ENCODE peak calls at places on chromosomes 6 and 20, in ten cellular contexts. One of them, this sample, is unnamed.

GRCh38 chr20:32390999-32391398 is 32.9 kb downstream of the ASXL1 start:
- DNase-seq in CD4-positive, alpha-beta T cell: no peak
- DNase-seq in astrocyte of the spinal cord: no peak
- DNase-seq in thyroid gland: no peak
- DNase-seq in cardiac fibroblast: peak
- DNase-seq in heart left ventricle: no peak
- DNase-seq in bronchial epithelial cell: peak
- DNase-seq in GM10248: no peak
- DNase-seq in HFF-Myc: no peak
- DNase-seq in Calu3: no peak
- DNase-seq in this sample: no peak

GRCh38 chr6:168333039-168333438 is 13.5 kb upstream of the DACT2 start:
- DNase-seq in heart left ventricle: no peak
- DNase-seq in bronchial epithelial cell: no peak
- DNase-seq in astrocyte of the spinal cord: no peak
- DNase-seq in GM10248: no peak
- DNase-seq in cardiac fibroblast: no peak
- DNase-seq in HFF-Myc: no peak
- DNase-seq in thyroid gland: no peak
- DNase-seq in CD4-positive, alpha-beta T cell: no peak
- DNase-seq in Calu3: peak
- DNase-seq in this sample: no peak

GRCh38 chr6:439681-440167 is 48.2 kb downstream of the IRF4 start:
- DNase-seq in cardiac fibroblast: no peak
- DNase-seq in Calu3: no peak
- DNase-seq in astrocyte of the spinal cord: no peak
- DNase-seq in HFF-Myc: no peak
- DNase-seq in GM10248: no peak
- DNase-seq in bronchial epithelial cell: no peak
- DNase-seq in CD4-positive, alpha-beta T cell: no peak
- DNase-seq in heart left ventricle: peak
- DNase-seq in thyroid gland: no peak
- DNase-seq in this sample: no peak

GRCh38 chr20:34385464-34385863 is 22.4 kb downstream of the ITCH start:
- DNase-seq in cardiac fibroblast: no peak
- DNase-seq in HFF-Myc: no peak
- DNase-seq in GM10248: no peak
- DNase-seq in bronchial epithelial cell: no peak
- DNase-seq in thyroid gland: no peak
- DNase-seq in heart left ventricle: no peak
- DNase-seq in Calu3: no peak
- DNase-seq in astrocyte of the spinal cord: no peak
- DNase-seq in CD4-positive, alpha-beta T cell: no peak
- DNase-seq in this sample: no peak

GRCh38 chr6:11705069-11705468 is 73.5 kb downstream of the ADTRP start:
- DNase-seq in HFF-Myc: no peak
- DNase-seq in bronchial epithelial cell: no peak
- DNase-seq in Calu3: no peak
- DNase-seq in astrocyte of the spinal cord: no peak
- DNase-seq in cardiac fibroblast: no peak
- DNase-seq in heart left ventricle: no peak
- DNase-seq in thyroid gland: no peak
- DNase-seq in GM10248: no peak
- DNase-seq in CD4-positive, alpha-beta T cell: no peak
- DNase-seq in this sample: no peak

GRCh38 chr20:8856668-8857067 is 212.2 kb upstream of the PLCB4 start:
- DNase-seq in cardiac fibroblast: no peak
- DNase-seq in astrocyte of the spinal cord: no peak
- DNase-seq in thyroid gland: no peak
- DNase-seq in bronchial epithelial cell: no peak
- DNase-seq in Calu3: no peak
- DNase-seq in heart left ventricle: no peak
- DNase-seq in HFF-Myc: no peak
- DNase-seq in GM10248: no peak
- DNase-seq in CD4-positive, alpha-beta T cell: no peak
- DNase-seq in this sample: no peak

GRCh38 chr6:99185525-99185924 is 163.9 kb downstream of the FAXC start:
- DNase-seq in CD4-positive, alpha-beta T cell: no peak
- DNase-seq in bronchial epithelial cell: no peak
- DNase-seq in heart left ventricle: no peak
- DNase-seq in Calu3: no peak
- DNase-seq in HFF-Myc: no peak
- DNase-seq in cardiac fibroblast: no peak
- DNase-seq in astrocyte of the spinal cord: no peak
- DNase-seq in GM10248: no peak
- DNase-seq in thyroid gland: no peak
- DNase-seq in this sample: no peak

GRCh38 chr20:46967647-46968046 is 73.0 kb downstream of the EYA2 start:
- DNase-seq in Calu3: no peak
- DNase-seq in bronchial epithelial cell: no peak
- DNase-seq in HFF-Myc: no peak
- DNase-seq in astrocyte of the spinal cord: no peak
- DNase-seq in heart left ventricle: no peak
- DNase-seq in CD4-positive, alpha-beta T cell: no peak
- DNase-seq in cardiac fibroblast: no peak
- DNase-seq in GM10248: no peak
- DNase-seq in thyroid gland: no peak
- DNase-seq in this sample: no peak

GRCh38 chr6:155143610-155144106 is 120.2 kb upstream of the CLDN20 start:
- DNase-seq in CD4-positive, alpha-beta T cell: no peak
- DNase-seq in astrocyte of the spinal cord: no peak
- DNase-seq in heart left ventricle: no peak
- DNase-seq in GM10248: no peak
- DNase-seq in HFF-Myc: no peak
- DNase-seq in bronchial epithelial cell: no peak
- DNase-seq in cardiac fibroblast: peak
- DNase-seq in thyroid gland: no peak
- DNase-seq in Calu3: no peak
- DNase-seq in this sample: no peak

GRCh38 chr6:56863366-56863765 is 91.5 kb upstream of the BEND6 start:
- DNase-seq in CD4-positive, alpha-beta T cell: no peak
- DNase-seq in thyroid gland: no peak
- DNase-seq in HFF-Myc: no peak
- DNase-seq in bronchial epithelial cell: peak
- DNase-seq in heart left ventricle: no peak
- DNase-seq in cardiac fibroblast: peak
- DNase-seq in astrocyte of the spinal cord: peak
- DNase-seq in Calu3: peak
- DNase-seq in GM10248: no peak
- DNase-seq in this sample: no peak

DNA sequence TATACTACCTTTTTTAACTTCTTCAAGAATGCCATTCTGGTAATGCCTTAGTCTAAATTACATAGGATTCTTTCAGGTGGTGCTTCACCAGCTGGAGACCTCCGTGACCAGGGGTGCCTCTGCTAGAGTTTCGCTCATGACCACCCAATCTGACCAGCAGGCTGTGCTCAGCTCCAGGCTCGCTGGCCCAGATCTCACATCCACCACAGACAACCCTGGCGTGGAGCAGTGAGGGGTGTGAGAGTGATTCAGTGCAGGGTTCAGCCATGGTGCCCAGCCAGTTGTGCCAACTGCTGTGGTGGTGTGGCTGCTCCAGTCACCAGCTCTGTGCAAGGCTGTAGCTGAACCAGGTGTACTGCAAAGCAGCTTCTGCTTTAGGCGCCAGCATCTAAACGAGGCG is 198.6 kb downstream of the MMUT start:
- DNase-seq in cardiac fibroblast: no peak
- DNase-seq in Calu3: no peak
- DNase-seq in GM10248: no peak
- DNase-seq in astrocyte of the spinal cord: no peak
- DNase-seq in heart left ventricle: no peak
- DNase-seq in thyroid gland: no peak
- DNase-seq in CD4-positive, alpha-beta T cell: no peak
- DNase-seq in HFF-Myc: no peak
- DNase-seq in bronchial epithelial cell: no peak
- DNase-seq in this sample: no peak
- TF ChIP-seq CTCF in cardiac fibroblast: no peak
- TF ChIP-seq CTCF in Calu3: no peak
- TF ChIP-seq CTCF in GM10248: no peak
- TF ChIP-seq CTCF in astrocyte of the spinal cord: no peak
- TF ChIP-seq CTCF in heart left ventricle: no peak
- TF ChIP-seq CTCF in thyroid gland: no peak
- TF ChIP-seq CTCF in CD4-positive, alpha-beta T cell: no peak
- TF ChIP-seq CTCF in HFF-Myc: no peak
- TF ChIP-seq CTCF in bronchial epithelial cell: no peak
- TF ChIP-seq CTCF in this sample: no peak

GRCh38 chr6:53154071-53154470 is 5.4 kb upstream of the GCM1 start:
- DNase-seq in thyroid gland: no peak
- DNase-seq in HFF-Myc: no peak
- DNase-seq in CD4-positive, alpha-beta T cell: no peak
- DNase-seq in Calu3: no peak
- DNase-seq in GM10248: no peak
- DNase-seq in bronchial epithelial cell: no peak
- DNase-seq in astrocyte of the spinal cord: no peak
- DNase-seq in heart left ventricle: no peak
- DNase-seq in cardiac fibroblast: no peak
- DNase-seq in this sample: no peak

GRCh38 chr6:53148684-53149083 is at the start of gene GCM1:
- DNase-seq in cardiac fibroblast: no peak
- DNase-seq in bronchial epithelial cell: no peak
- DNase-seq in heart left ventricle: no peak
- DNase-seq in HFF-Myc: no peak
- DNase-seq in thyroid gland: no peak
- DNase-seq in CD4-positive, alpha-beta T cell: no peak
- DNase-seq in astrocyte of the spinal cord: no peak
- DNase-seq in GM10248: no peak
- DNase-seq in Calu3: no peak
- DNase-seq in this sample: no peak

GRCh38 chr6:53154794-53155193 is 6.2 kb upstream of the GCM1 start:
- DNase-seq in heart left ventricle: no peak
- DNase-seq in CD4-positive, alpha-beta T cell: no peak
- DNase-seq in Calu3: no peak
- DNase-seq in astrocyte of the spinal cord: no peak
- DNase-seq in bronchial epithelial cell: no peak
- DNase-seq in cardiac fibroblast: peak
- DNase-seq in HFF-Myc: no peak
- DNase-seq in GM10248: no peak
- DNase-seq in thyroid gland: no peak
- DNase-seq in this sample: no peak

GRCh38 chr6:53152576-53152975 is 3.9 kb upstream of the GCM1 start:
- DNase-seq in thyroid gland: no peak
- DNase-seq in GM10248: no peak
- DNase-seq in cardiac fibroblast: no peak
- DNase-seq in HFF-Myc: no peak
- DNase-seq in bronchial epithelial cell: no peak
- DNase-seq in CD4-positive, alpha-beta T cell: no peak
- DNase-seq in astrocyte of the spinal cord: no peak
- DNase-seq in Calu3: no peak
- DNase-seq in heart left ventricle: no peak
- DNase-seq in this sample: no peak

DNA sequence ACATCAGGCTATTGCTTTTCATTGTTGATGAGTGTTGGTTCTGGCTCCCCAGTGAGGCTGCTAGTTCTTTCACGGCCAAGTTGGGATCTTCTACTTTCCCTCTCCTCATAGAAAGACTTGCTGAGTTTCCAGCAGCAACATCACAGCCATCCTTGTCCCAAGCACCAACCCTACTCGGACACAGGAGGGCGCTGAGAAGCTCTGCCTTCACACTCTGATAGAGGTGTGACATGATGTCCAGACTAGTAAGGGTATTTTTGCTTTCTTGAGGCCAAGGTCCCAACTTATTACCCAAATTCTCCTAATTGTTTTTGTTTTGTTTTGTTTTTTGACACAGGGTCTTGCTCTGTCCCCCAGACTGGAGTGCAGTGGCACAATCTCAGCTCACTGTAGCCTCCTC is 3.0 kb upstream of the GCM1 start:
- DNase-seq in thyroid gland: no peak
- DNase-seq in cardiac fibroblast: no peak
- DNase-seq in Calu3: no peak
- DNase-seq in HFF-Myc: no peak
- DNase-seq in astrocyte of the spinal cord: no peak
- DNase-seq in bronchial epithelial cell: no peak
- DNase-seq in heart left ventricle: no peak
- DNase-seq in CD4-positive, alpha-beta T cell: no peak
- DNase-seq in GM10248: peak
- DNase-seq in this sample: no peak
- TF ChIP-seq CTCF in thyroid gland: no peak
- TF ChIP-seq CTCF in cardiac fibroblast: peak
- TF ChIP-seq CTCF in Calu3: no peak
- TF ChIP-seq CTCF in HFF-Myc: peak
- TF ChIP-seq CTCF in astrocyte of the spinal cord: peak
- TF ChIP-seq CTCF in bronchial epithelial cell: peak
- TF ChIP-seq CTCF in heart left ventricle: no peak
- TF ChIP-seq CTCF in CD4-positive, alpha-beta T cell: no peak
- TF ChIP-seq CTCF in GM10248: peak
- TF ChIP-seq CTCF in this sample: peak

GRCh38 chr20:60024801-60025200 is 66.6 kb downstream of the CDH26 start:
- DNase-seq in CD4-positive, alpha-beta T cell: no peak
- DNase-seq in astrocyte of the spinal cord: no peak
- DNase-seq in GM10248: no peak
- DNase-seq in Calu3: no peak
- DNase-seq in thyroid gland: no peak
- DNase-seq in bronchial epithelial cell: no peak
- DNase-seq in cardiac fibroblast: no peak
- DNase-seq in heart left ventricle: no peak
- DNase-seq in HFF-Myc: no peak
- DNase-seq in this sample: no peak
- TF ChIP-seq CTCF in CD4-positive, alpha-beta T cell: no peak
- TF ChIP-seq CTCF in astrocyte of the spinal cord: no peak
- TF ChIP-seq CTCF in GM10248: no peak
- TF ChIP-seq CTCF in Calu3: no peak
- TF ChIP-seq CTCF in thyroid gland: no peak
- TF ChIP-seq CTCF in bronchial epithelial cell: no peak
- TF ChIP-seq CTCF in cardiac fibroblast: no peak
- TF ChIP-seq CTCF in heart left ventricle: no peak
- TF ChIP-seq CTCF in HFF-Myc: no peak
- TF ChIP-seq CTCF in this sample: no peak

DNA sequence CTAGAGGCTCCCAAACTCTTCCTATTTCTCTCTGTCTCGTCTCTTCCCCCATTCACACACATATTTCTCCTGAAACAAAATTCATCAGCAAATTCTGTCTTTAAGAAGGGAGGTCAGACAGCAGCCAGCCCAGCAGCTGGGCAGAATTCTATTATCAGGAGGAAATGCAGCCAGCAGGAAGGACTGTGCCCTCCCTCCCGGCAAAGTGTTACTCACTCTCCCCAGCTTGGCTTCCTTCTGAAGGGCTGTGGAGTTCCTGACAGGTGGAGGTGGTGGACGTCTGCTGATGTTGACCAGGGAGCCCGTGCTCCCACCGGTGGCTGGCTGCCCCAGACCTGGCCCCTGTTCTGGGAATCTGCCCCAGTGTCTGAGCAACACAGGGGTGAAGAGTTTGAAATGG is 37.3 kb downstream of the KCNB1 start:
- DNase-seq in cardiac fibroblast: no peak
- DNase-seq in thyroid gland: no peak
- DNase-seq in Calu3: peak
- DNase-seq in GM10248: no peak
- DNase-seq in bronchial epithelial cell: peak
- DNase-seq in astrocyte of the spinal cord: no peak
- DNase-seq in HFF-Myc: no peak
- DNase-seq in CD4-positive, alpha-beta T cell: no peak
- DNase-seq in heart left ventricle: no peak
- DNase-seq in this sample: no peak
- TF ChIP-seq CTCF in cardiac fibroblast: no peak
- TF ChIP-seq CTCF in thyroid gland: no peak
- TF ChIP-seq CTCF in Calu3: no peak
- TF ChIP-seq CTCF in GM10248: no peak
- TF ChIP-seq CTCF in bronchial epithelial cell: no peak
- TF ChIP-seq CTCF in astrocyte of the spinal cord: no peak
- TF ChIP-seq CTCF in HFF-Myc: no peak
- TF ChIP-seq CTCF in CD4-positive, alpha-beta T cell: no peak
- TF ChIP-seq CTCF in heart left ventricle: no peak
- TF ChIP-seq CTCF in this sample: no peak

GRCh38 chr6:36629792-36630191 is 35.6 kb downstream of the SRSF3 start:
- DNase-seq in thyroid gland: no peak
- DNase-seq in Calu3: no peak
- DNase-seq in heart left ventricle: no peak
- DNase-seq in cardiac fibroblast: no peak
- DNase-seq in bronchial epithelial cell: no peak
- DNase-seq in astrocyte of the spinal cord: no peak
- DNase-seq in GM10248: no peak
- DNase-seq in CD4-positive, alpha-beta T cell: no peak
- DNase-seq in HFF-Myc: no peak
- DNase-seq in this sample: no peak
- TF ChIP-seq CTCF in thyroid gland: no peak
- TF ChIP-seq CTCF in Calu3: no peak
- TF ChIP-seq CTCF in heart left ventricle: no peak
- TF ChIP-seq CTCF in cardiac fibroblast: no peak
- TF ChIP-seq CTCF in bronchial epithelial cell: no peak
- TF ChIP-seq CTCF in astrocyte of the spinal cord: no peak
- TF ChIP-seq CTCF in GM10248: no peak
- TF ChIP-seq CTCF in CD4-positive, alpha-beta T cell: no peak
- TF ChIP-seq CTCF in HFF-Myc: no peak
- TF ChIP-seq CTCF in this sample: no peak